ENCODE peak calls at places on chromosome 20, in eight cellular contexts. F is mammary epithelial cell, D is IMR-90, R is pancreas, U is keratinocyte, C is HepG2, K is GM23338, J is sigmoid colon. G is an unnamed sample. For H3K4me1, the result is how much of the 10 kb centered on the place peaks cover.

GRCh38 chr20:35700625-35701148 is 1.5 kb downstream of the ROMO1 start:
- DNase-seq in J (peak), F (peak), K (peak), D (no peak), U (no peak), R (no peak), C (no peak), G (peak)

GRCh38 chr20:23875606-23876237 is 3.8 kb downstream of the CST5 start:
- DNase-seq in K (no peak), R (no peak), U (no peak), J (no peak), C (no peak), D (no peak), F (no peak), G (no peak)

GRCh38 chr20:43583982-43584432 is 6.7 kb upstream of the IFT52 start:
- DNase-seq in U (no peak), R (peak), J (no peak), F (peak), C (peak), D (peak), K (no peak), G (peak)

GRCh38 chr20:47311967-47312681 is 44.4 kb downstream of the ZMYND8 start:
- DNase-seq in D (no peak), R (no peak), U (no peak), J (peak), K (no peak), C (no peak), F (no peak), G (peak)

GRCh38 chr20:35561671-35562070 is 19.8 kb downstream of the ERGIC3 start:
- DNase-seq in F (no peak), D (no peak), U (no peak), J (no peak), R (no peak), K (peak), C (no peak), G (peak)

GRCh38 chr20:52110456-52110855 is 81.1 kb downstream of the ZFP64 start:
- DNase-seq in C (no peak), F (no peak), U (no peak), R (no peak), K (no peak), J (no peak), D (no peak), G (peak)

GRCh38 chr20:25399038-25399430 is 8.4 kb upstream of the ABHD12 start:
- DNase-seq in C (peak), J (no peak), K (peak), D (peak), F (peak), R (no peak), U (no peak), G (no peak)

GRCh38 chr20:61948586-61949362 is 116.9 kb downstream of the TAF4 start:
- DNase-seq in R (no peak), K (no peak), J (peak), U (no peak), D (no peak), C (no peak), F (no peak), G (peak)

GRCh38 chr20:23228912-23229311 is 121.7 kb upstream of the NXT1 start:
- DNase-seq in F (peak), J (no peak), U (no peak), C (no peak), R (no peak), D (peak), K (no peak), G (no peak)

GRCh38 chr20:7879883-7880282 is 60.4 kb downstream of the HAO1 start:
- DNase-seq in F (peak), R (no peak), U (no peak), J (no peak), D (peak), K (peak), C (peak), G (no peak)

GRCh38 chr20:23116301-23117089 is 30.4 kb upstream of the CD93 start:
- DNase-seq in C (peak), F (peak), U (peak), R (no peak), K (no peak), D (peak), J (peak), G (peak)

GRCh38 chr20:58331961-58332551 is 22.5 kb downstream of the RAB22A start:
- DNase-seq in C (no peak), D (no peak), F (no peak), J (no peak), K (no peak), U (no peak), R (no peak), G (no peak)

GRCh38 chr20:14498809-14499208 is 161.4 kb upstream of the FLRT3 start:
- DNase-seq in U (no peak), C (no peak), K (peak), D (no peak), F (no peak), J (no peak), R (no peak), G (no peak)

GRCh38 chr20:40706977-40707582 is 18.0 kb upstream of the MAFB start:
- DNase-seq in F (no peak), K (peak), D (no peak), R (no peak), U (no peak), J (no peak), C (peak), G (no peak)

DNA sequence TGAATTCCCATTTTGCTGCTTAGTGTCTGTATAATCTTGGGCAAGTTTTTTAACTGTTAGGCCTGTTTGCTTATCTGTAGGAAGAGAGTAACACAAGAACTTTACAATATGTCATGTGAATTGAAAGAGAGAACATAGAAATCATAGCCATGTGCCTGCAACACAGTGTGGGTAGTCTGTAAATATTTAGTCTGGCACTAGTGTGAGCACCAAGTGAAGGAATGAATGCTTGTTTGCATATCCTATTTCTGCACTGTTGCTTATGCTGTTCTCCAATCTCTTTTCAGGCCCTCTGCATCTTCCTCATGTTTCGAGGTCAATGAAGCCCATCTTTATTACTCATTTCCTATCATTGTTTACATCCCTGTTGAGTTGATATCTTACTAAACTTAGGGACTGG is 49.2 kb downstream of the CBFA2T2 start:
- DNase-seq in U (no peak), D (peak), F (no peak), K (no peak), R (no peak), C (peak), J (no peak), G (no peak)
- H3K27ac ChIP-seq in U (no peak), D (peak), F (no peak), K (no peak), R (no peak), C (peak), J (peak), G (no peak)

GRCh38 chr20:63934271-63935068 is 21.7 kb downstream of the UCKL1 start:
- DNase-seq in F (no peak), K (peak), U (no peak), C (no peak), D (no peak), R (no peak), J (no peak), G (no peak)

GRCh38 chr20:63931735-63932134 is 24.5 kb downstream of the UCKL1 start:
- DNase-seq in U (no peak), R (no peak), J (no peak), K (no peak), F (no peak), C (no peak), D (no peak), G (no peak)

GRCh38 chr20:63933646-63934045 is 22.6 kb downstream of the UCKL1 start:
- DNase-seq in C (no peak), F (no peak), R (no peak), K (no peak), U (no peak), D (no peak), J (no peak), G (no peak)

GRCh38 chr20:63930971-63931553 is 25.2 kb downstream of the UCKL1 start:
- DNase-seq in J (no peak), C (no peak), R (no peak), K (no peak), U (no peak), F (no peak), D (no peak), G (no peak)

GRCh38 chr20:63932606-63933160 is 23.5 kb downstream of the UCKL1 start:
- DNase-seq in R (no peak), K (no peak), J (no peak), C (no peak), D (no peak), F (no peak), U (no peak), G (no peak)
- H3K4me1 ChIP-seq in R (under half), K (under half), J (under half), C (under half), D (under half), F (under half), U (under half), G (under half)

DNA sequence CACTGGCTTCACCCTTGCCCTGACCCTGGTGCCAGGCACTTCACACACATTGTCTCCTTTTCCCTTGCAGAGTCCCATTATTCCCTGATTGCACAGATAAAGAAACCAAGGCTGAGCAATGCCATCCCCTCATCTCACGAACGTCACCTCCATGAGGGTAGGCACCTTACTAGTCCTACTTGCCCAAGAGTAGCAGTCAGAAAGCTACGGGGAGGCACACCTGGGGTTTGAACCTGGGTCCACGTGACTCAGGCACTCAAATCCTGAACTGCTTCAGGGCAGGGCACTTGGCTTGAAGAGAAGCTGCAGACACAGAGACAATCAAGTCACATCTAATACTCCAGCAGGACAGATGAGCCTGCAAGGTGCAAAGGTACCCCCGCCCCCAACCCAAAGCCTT is 1.9 kb downstream of the BCAS1 start:
- DNase-seq in K (no peak), U (no peak), J (no peak), F (no peak), C (no peak), R (no peak), D (no peak), G (no peak)
- H3K27ac ChIP-seq in K (no peak), U (no peak), J (no peak), F (no peak), C (no peak), R (no peak), D (no peak), G (no peak)

DNA sequence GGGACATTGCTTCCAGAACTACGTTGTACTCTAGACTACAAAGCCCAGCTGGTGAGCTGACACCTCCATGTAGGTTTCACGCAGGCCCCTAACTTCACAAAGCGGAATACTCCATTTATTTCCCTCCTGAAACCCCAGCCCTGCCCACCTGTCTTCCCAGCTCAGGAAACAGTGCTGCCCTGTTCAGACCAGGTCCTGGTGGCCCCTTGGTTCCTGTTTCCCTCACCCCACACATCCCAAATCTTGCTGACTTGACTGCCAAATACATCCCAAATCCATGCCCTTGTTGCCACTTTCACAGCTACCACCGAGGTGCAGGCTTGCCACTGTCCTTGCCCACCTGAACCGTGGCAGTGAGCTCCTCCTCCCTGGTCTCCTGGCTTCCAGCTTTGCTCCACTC is 113.1 kb upstream of the PTPN1 start:
- DNase-seq in F (no peak), U (no peak), R (no peak), J (no peak), D (no peak), C (no peak), K (no peak), G (no peak)
- H3K4me1 ChIP-seq in F (under half), U (under half), R (under half), J (under half), D (under half), C (half or more), K (under half), G (half or more)

GRCh38 chr20:50310673-50311051 is 120.0 kb downstream of the CEBPB start:
- DNase-seq in C (no peak), D (no peak), J (no peak), K (no peak), F (no peak), R (no peak), U (no peak), G (peak)
- H3K27ac ChIP-seq in C (no peak), D (peak), J (peak), K (no peak), F (no peak), R (no peak), U (no peak), G (no peak)

GRCh38 chr20:34012330-34012729 is 18.6 kb downstream of the RALY start:
- DNase-seq in R (no peak), J (no peak), K (peak), C (no peak), F (no peak), U (no peak), D (no peak), G (no peak)
- H3K4me1 ChIP-seq in R (under half), J (half or more), K (half or more), C (half or more), F (under half), U (under half), D (under half), G (half or more)

DNA sequence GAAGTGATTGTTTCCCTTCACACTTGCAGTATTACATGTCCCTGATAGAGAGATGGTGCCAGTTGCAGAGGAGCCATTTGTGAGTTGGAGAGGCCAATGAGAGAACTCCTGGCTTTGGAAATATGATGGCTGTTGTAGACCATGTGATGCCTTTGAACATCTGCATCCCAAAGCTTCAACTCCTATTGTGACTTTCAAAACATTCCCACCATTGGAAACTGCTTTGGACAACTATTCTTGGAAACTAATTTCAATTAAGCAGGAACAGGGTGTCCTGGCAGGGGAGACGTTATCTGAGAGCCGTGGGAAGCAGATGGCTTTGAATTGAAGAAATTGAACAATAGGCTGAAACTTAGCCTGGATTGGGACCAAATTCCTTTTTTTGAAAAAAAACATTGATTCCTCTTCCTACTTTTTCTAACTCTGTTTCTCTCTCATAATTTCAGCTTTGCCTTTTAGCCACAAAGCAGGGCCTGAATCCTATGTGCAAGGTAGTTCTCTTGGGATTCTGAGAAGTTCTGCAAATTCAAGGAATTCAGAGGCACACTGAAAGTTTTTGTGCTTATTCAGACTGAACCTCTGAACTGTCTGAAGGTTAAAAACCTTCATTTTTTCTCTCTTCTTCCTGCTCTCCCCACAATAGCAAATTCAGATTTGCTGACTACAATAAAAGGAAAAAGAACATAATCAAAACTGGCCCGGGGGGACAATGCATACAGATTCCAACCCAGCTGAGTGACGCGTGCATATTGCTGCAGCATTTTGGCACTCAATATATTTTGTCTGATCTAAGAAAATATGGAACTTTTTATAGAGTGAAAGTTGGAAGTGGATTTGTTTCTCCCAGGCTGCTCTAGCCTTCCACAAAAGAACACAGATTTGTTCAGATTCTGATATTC is 720.3 kb upstream of the CHD6 start:
- DNase-seq in K (no peak), C (no peak), R (no peak), D (no peak), F (no peak), J (no peak), U (no peak), G (no peak)
- H3K27ac ChIP-seq in K (no peak), C (no peak), R (no peak), D (no peak), F (no peak), J (no peak), U (no peak), G (no peak)

GRCh38 chr20:18805881-18806280 is 7.7 kb upstream of the SCP2D1 start:
- DNase-seq in D (peak), U (no peak), R (no peak), F (peak), K (no peak), J (no peak), C (no peak), G (no peak)
- H3K4me1 ChIP-seq in D (under half), U (under half), R (under half), F (under half), K (under half), J (under half), C (under half), G (under half)

GRCh38 chr20:19660808-19661378 is 97.2 kb upstream of the RIN2 start:
- DNase-seq in C (peak), K (no peak), J (no peak), R (no peak), F (no peak), U (no peak), D (no peak), G (no peak)
- H3K27ac ChIP-seq in C (peak), K (no peak), J (no peak), R (no peak), F (no peak), U (no peak), D (no peak), G (no peak)

GRCh38 chr20:1335961-1336698 is 7.2 kb upstream of the SDCBP2 start:
- DNase-seq in J (peak), F (no peak), C (no peak), K (no peak), D (no peak), U (no peak), R (no peak), G (no peak)
- H3K4me1 ChIP-seq in J (under half), F (under half), C (under half), K (under half), D (under half), U (under half), R (under half), G (under half)

G was measured in upper lobe of right lung.